ENCODE peak calls at places on chromosomes 16 and 17, in four cellular contexts. H, V, O and Q are unnamed samples.

GRCh38 chr17:81859906-81860755 is at the start of gene P4HB:
- DNase-seq in H (no peak), V (peak), O (no peak), Q (no peak)

GRCh38 chr16:27446721-27447120 is 44.7 kb downstream of the IL21R start:
- DNase-seq in H (no peak), V (no peak), O (no peak), Q (no peak)

GRCh38 chr17:72988451-72988850 is 104.0 kb downstream of the SLC39A11 start:
- DNase-seq in H (no peak), V (no peak), O (no peak), Q (no peak)

GRCh38 chr16:81885976-81886586 is 107.0 kb downstream of the PLCG2 start:
- DNase-seq in H (peak), V (peak), O (peak), Q (peak)

GRCh38 chr16:30434852-30435251 is 5.0 kb upstream of the DCTPP1 start:
- DNase-seq in H (no peak), V (no peak), O (no peak), Q (no peak)

GRCh38 chr16:1614226-1615102 is 2.3 kb downstream of the CRAMP1 start:
- DNase-seq in H (no peak), V (peak), O (peak), Q (peak)

GRCh38 chr16:23121024-23121423 is 28.2 kb downstream of the USP31 start:
- DNase-seq in H (no peak), V (no peak), O (no peak), Q (no peak)

GRCh38 chr16:54430491-54431030 is 144.0 kb upstream of the IRX3 start:
- DNase-seq in H (peak), V (no peak), O (no peak), Q (no peak)

GRCh38 chr17:47888293-47888692 is 7.7 kb upstream of the SP2 start:
- DNase-seq in H (no peak), V (no peak), O (no peak), Q (no peak)

GRCh38 chr16:89697616-89698331 is 3.7 kb downstream of the SPATA2L start:
- DNase-seq in H (no peak), V (peak), O (no peak), Q (peak)

GRCh38 chr17:46140645-46141197 is 52.5 kb downstream of the KANSL1 start:
- DNase-seq in H (no peak), V (no peak), O (no peak), Q (no peak)

GRCh38 chr17:59803377-59803757 is 89.4 kb downstream of the TUBD1 start:
- DNase-seq in H (peak), V (no peak), O (no peak), Q (no peak)

GRCh38 chr17:13437966-13438779 is 163.6 kb downstream of the HS3ST3A1 start:
- DNase-seq in H (peak), V (no peak), O (no peak), Q (no peak)

GRCh38 chr17:9470171-9470570 is 105.4 kb downstream of the STX8 start:
- DNase-seq in H (no peak), V (no peak), O (no peak), Q (no peak)
- TF ChIP-seq FOXJ3 in H (no peak), V (no peak), O (no peak), Q (no peak)

DNA sequence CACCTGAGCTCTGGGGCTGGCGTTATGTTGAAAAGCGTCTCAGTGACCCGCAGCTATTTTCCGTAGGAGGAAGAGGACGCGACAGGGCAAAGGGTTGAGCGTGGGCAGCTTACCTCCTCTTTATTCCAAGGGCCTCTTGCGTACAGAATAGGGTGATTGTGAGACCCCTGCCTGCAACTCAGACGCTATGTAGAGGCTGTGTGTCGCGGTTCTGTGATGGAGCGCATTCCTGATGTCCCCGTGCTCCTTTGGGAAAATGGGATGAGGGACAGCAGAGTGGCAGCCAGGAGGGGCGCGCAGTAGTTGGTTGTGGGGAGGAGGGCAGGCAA is 533 bp upstream of the CDH8 start:
- DNase-seq in H (no peak), V (no peak), O (peak), Q (no peak)
- TF ChIP-seq FOXJ3 in H (no peak), V (no peak), O (no peak), Q (no peak)

DNA sequence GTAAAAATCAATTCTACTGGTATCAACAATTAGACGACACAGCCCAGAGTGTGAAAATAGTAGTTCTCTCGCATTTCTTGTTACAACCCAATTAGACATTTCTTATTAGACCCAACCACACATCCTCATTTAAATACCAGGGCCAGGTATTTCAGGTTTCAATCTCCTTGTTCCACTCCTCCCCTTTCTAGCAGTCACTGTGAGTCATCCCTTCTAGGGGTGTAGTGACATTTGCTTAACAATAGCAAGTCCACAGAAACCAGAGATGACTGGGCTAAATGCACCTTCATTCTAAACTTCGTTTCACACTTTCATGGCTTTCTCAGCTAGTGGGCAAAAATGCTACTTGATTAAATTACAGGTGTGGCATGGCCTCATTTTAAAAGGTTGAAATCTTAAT is 116.9 kb upstream of the CACNG3 start:
- DNase-seq in H (no peak), V (no peak), O (no peak), Q (peak)
- TF ChIP-seq FOXJ3 in H (no peak), V (no peak), O (no peak), Q (no peak)

GRCh38 chr17:74757502-74757901 is 9.1 kb downstream of the NHERF1 start:
- DNase-seq in H (no peak), V (peak), O (no peak), Q (no peak)
- TF ChIP-seq FOXJ3 in H (no peak), V (no peak), O (no peak), Q (no peak)

GRCh38 chr16:6725634-6726331 is 606.9 kb upstream of the RBFOX1 start:
- DNase-seq in H (no peak), V (peak), O (no peak), Q (peak)
- TF ChIP-seq FOXJ3 in H (no peak), V (no peak), O (no peak), Q (no peak)

DNA sequence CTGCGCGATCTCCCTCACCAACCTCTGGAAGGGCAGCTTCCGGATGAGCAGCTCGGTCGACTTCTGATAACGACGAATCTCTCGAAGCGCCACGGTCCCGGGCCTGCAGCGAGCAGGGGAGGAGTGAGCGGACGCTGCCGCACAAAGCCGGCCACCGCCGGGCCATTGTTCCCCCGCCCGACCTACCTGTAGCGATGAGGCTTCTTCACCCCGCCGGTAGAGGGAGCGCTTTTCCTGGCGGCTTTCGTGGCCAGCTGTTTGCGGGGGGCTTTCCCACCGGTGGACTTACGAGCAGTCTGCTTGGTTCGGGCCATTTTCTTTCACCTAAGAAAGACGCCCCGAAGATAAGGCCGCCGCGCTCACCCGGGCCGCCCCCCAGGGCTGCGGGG is 5.8 kb upstream of the UNK start:
- DNase-seq in H (peak), V (no peak), O (peak), Q (no peak)
- TF ChIP-seq FOXJ3 in H (no peak), V (no peak), O (no peak), Q (no peak)

GRCh38 chr17:5126719-5127488 is 11.1 kb downstream of the USP6 start:
- DNase-seq in H (no peak), V (no peak), O (no peak), Q (no peak)

GRCh38 chr17:5121186-5121841 is 5.5 kb downstream of the USP6 start:
- DNase-seq in H (no peak), V (no peak), O (no peak), Q (no peak)

GRCh38 chr17:5123343-5124124 is 7.7 kb downstream of the USP6 start:
- DNase-seq in H (no peak), V (no peak), O (no peak), Q (no peak)

GRCh38 chr17:5120036-5120435 is 4.2 kb downstream of the USP6 start:
- DNase-seq in H (no peak), V (no peak), O (no peak), Q (no peak)

DNA sequence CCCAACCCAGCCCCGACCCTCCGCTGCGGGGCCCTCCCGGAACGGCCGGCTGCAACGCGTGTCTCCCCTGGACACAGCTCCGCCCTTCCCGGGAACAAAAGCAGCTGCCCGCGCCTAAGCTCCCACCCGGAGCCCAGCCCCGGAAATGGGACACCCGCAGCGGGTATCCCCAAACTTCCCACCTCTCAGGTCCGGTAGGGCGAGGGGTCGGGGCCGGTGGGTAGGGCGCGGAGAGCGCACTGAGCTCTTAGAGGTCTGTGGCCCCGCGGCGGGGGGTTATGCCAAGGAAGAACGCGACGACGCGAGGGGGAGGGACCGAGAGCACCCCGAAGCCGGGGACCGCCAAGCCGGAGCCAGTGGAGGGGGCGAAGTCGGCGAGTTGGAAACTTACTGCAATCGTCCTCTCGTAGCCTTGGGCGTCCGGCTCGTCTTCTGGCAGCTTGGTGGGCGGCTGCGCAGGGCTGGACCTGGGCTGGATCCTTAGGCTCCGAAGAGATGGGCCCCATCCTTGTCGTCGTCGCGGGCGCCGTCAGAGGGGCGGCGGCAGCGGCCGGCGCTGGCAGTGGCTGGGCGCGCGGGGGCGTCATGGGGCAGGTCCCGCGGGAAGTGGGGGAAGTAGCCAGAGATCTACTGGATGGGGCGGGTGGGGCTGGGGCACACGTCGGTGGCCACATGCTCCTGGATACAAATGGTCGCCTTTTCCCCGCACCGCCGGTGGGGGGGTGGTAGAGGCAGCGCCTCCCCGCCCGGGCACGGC is 6.9 kb downstream of the USP6 start:
- DNase-seq in H (no peak), V (peak), O (peak), Q (no peak)
- TF ChIP-seq FOXJ3 in H (no peak), V (no peak), O (no peak), Q (no peak)

DNA sequence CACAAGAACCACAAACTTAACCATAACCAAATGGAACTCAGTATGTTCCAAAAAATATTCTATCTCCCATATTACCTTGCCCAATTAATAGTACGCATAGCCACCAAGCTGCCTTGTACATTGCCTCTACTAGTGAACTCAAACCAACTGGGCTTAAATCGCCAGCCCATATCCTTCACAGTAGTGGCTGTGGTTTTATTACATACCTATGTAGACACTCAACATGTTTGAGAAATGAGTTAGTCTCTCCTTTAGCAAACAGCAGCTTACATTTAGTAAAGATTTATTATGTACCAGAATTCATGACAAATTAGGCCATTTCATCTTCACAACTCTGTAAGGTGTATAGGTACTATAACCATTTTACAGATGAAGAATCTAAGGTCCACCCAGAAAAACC is 41.4 kb downstream of the GRB2 start:
- DNase-seq in H (no peak), V (no peak), O (no peak), Q (no peak)
- TF ChIP-seq FOXJ3 in H (no peak), V (no peak), O (no peak), Q (no peak)